ENCODE peak calls at places on chromosomes 4 and X, in five cellular contexts. S is memory B cell, W is MV-4-11, Y is GM23338, B is tibial artery. K is an unnamed sample.

GRCh38 chr4:84995386-84995785 is 28.9 kb upstream of the WDFY3 start:
- DNase-seq in S (no peak), W (no peak), Y (no peak), B (no peak), K (no peak)

GRCh38 chr4:96036781-96037180 is 196.9 kb downstream of the PDHA2 start:
- DNase-seq in S (no peak), W (no peak), Y (no peak), B (no peak), K (no peak)

GRCh38 chrX:110665636-110666035 is 130.0 kb downstream of the CHRDL1 start:
- DNase-seq in S (no peak), W (peak; percentile 22), Y (peak; percentile 69), B (peak; percentile 21), K (no peak)

GRCh38 chr4:68391451-68391850 is 41.6 kb upstream of the YTHDC1 start:
- DNase-seq in S (no peak), W (no peak), Y (no peak), B (no peak), K (no peak)

GRCh38 chr4:72290737-72291136 is 258.9 kb downstream of the NPFFR2 start:
- DNase-seq in S (no peak), W (no peak), Y (no peak), B (no peak), K (no peak)

GRCh38 chr4:15457401-15458201 is 12.1 kb upstream of the CC2D2A start:
- DNase-seq in S (peak; percentile 36), W (peak; percentile 69), Y (peak; percentile 64), B (no peak), K (no peak)

GRCh38 chrX:131830400-131831184 is 192.5 kb upstream of the STK26 start:
- DNase-seq in S (peak; percentile 52), W (peak; percentile 91), Y (peak; percentile 89), B (peak; percentile 46), K (peak; percentile 36)

GRCh38 chr4:181957088-181957487 is 286.1 kb upstream of the TENM3 start:
- DNase-seq in S (no peak), W (no peak), Y (no peak), B (no peak), K (no peak)

GRCh38 chr4:53777244-53777984 is 186.1 kb upstream of the LNX1 start:
- DNase-seq in S (no peak), W (peak; percentile 47), Y (no peak), B (no peak), K (no peak)

GRCh38 chr4:23888421-23889319 is 1.2 kb downstream of the PPARGC1A start:
- DNase-seq in S (no peak), W (no peak), Y (peak; percentile 21), B (no peak), K (no peak)

GRCh38 chr4:111492501-111492900 is 652.8 kb upstream of the FAM241A start:
- DNase-seq in S (no peak), W (no peak), Y (no peak), B (no peak), K (no peak)

GRCh38 chr4:12703076-12703475 is 781.1 kb downstream of the RAB28 start:
- DNase-seq in S (no peak), W (no peak), Y (no peak), B (no peak), K (no peak)

GRCh38 chr4:157792716-157793115 is 380.1 kb downstream of the GASK1B start:
- DNase-seq in S (no peak), W (no peak), Y (no peak), B (no peak), K (no peak)

GRCh38 chrX:40996886-40997530 is 88.2 kb upstream of the USP9X start:
- DNase-seq in S (no peak), W (peak; percentile 96), Y (peak; percentile 74), B (peak; percentile 28), K (peak; percentile 20)

GRCh38 chr4:52979821-52980590 is 117.9 kb downstream of the RASL11B start:
- DNase-seq in S (no peak), W (no peak), Y (no peak), B (no peak), K (no peak)

GRCh38 chr4:32645653-32646052 is 1925.5 kb downstream of the PCDH7 start:
- DNase-seq in S (no peak), W (no peak), Y (peak; percentile 34), B (no peak), K (no peak)

GRCh38 chrX:40237745-40238178 is 140.0 kb upstream of the BCOR start:
- DNase-seq in S (no peak), W (peak; percentile 27), Y (peak; percentile 33), B (no peak), K (no peak)

K was measured in lower leg skin.